ENCODE peak calls at places on chromosomes 6 and 20, in four cellular contexts. D, L, F and U are unnamed samples.
A peak's percentile ranks its signal among the peaks of the same experiment; 100 is the strongest.

GRCh38 chr6:82484737-82485650 is 121.4 kb downstream of the TPBG start:
- DNase-seq in L (no peak), D (no peak), F (no peak), U (no peak)

GRCh38 chr20:1935696-1936366 is 40.6 kb downstream of the SIRPA start:
- DNase-seq in F (no peak), L (no peak), D (no peak), U (peak; percentile 82)

GRCh38 chr20:46220808-46221207 is 87.5 kb downstream of the CDH22 start:
- DNase-seq in F (no peak), L (peak; percentile 64), D (no peak), U (peak; percentile 89)

GRCh38 chr6:22106445-22106844 is 190.4 kb downstream of the PRL start:
- DNase-seq in L (no peak), F (no peak), D (no peak), U (peak; percentile 21)

GRCh38 chr20:63136296-63136695 is 79.6 kb downstream of the YTHDF1 start:
- DNase-seq in D (no peak), L (no peak), F (no peak), U (no peak)

GRCh38 chr20:723756-724155 is 44.5 kb downstream of the SLC52A3 start:
- DNase-seq in L (no peak), F (no peak), D (no peak), U (no peak)

GRCh38 chr6:35967059-35967769 is 46.3 kb upstream of the SRPK1 start:
- DNase-seq in D (no peak), F (no peak), L (no peak), U (no peak)

GRCh38 chr6:111738631-111739030 is 133.0 kb upstream of the TRAF3IP2 start:
- DNase-seq in L (no peak), F (no peak), D (no peak), U (no peak)

GRCh38 chr20:63835031-63835858 is 4.2 kb upstream of the ZBTB46 start:
- DNase-seq in D (peak; percentile 73), L (peak; percentile 86), F (no peak), U (peak; percentile 90)

GRCh38 chr6:39911513-39912125 is 22.6 kb downstream of the MOCS1 start:
- DNase-seq in L (no peak), D (no peak), F (no peak), U (no peak)

GRCh38 chr20:38728911-38729642 is 4.8 kb downstream of the SLC32A1 start:
- DNase-seq in D (no peak), F (no peak), L (no peak), U (peak; percentile 56)

GRCh38 chr6:79964607-79965081 is 17.3 kb upstream of the ELOVL4 start:
- DNase-seq in F (no peak), L (no peak), D (no peak), U (no peak)

GRCh38 chr6:66896415-66896814 is 1189.4 kb upstream of the EYS start:
- DNase-seq in D (no peak), L (no peak), F (no peak), U (no peak)

GRCh38 chr6:351011-351866 is 40.3 kb upstream of the IRF4 start:
- DNase-seq in F (no peak), D (no peak), L (no peak), U (no peak)

GRCh38 chr6:6037179-6037578 is 30.5 kb upstream of the NRN1 start:
- DNase-seq in F (no peak), L (no peak), D (no peak), U (no peak)

GRCh38 chr6:117481278-117481925 is 1.1 kb upstream of the DCBLD1 start:
- DNase-seq in F (no peak), L (peak; percentile 15), D (no peak), U (no peak)

GRCh38 chr6:26553739-26554668 is 15.8 kb downstream of the HMGN4 start:
- DNase-seq in F (no peak), D (no peak), L (peak; percentile 69), U (no peak)

GRCh38 chr6:107061125-107062020 is 33.4 kb downstream of the MTRES1 start:
- DNase-seq in F (peak; percentile 45), D (peak; percentile 53), L (no peak), U (no peak)

GRCh38 chr6:33816911-33817310 is 13.1 kb upstream of the MLN start:
- DNase-seq in D (no peak), L (no peak), F (no peak), U (no peak)

GRCh38 chr20:63117661-63118302 is 98.1 kb downstream of the YTHDF1 start:
- DNase-seq in D (no peak), F (no peak), L (no peak), U (no peak)

GRCh38 chr6:56370591-56371198 is 123.3 kb upstream of the COL21A1 start:
- DNase-seq in L (no peak), D (no peak), F (peak; percentile 34), U (peak; percentile 51)

GRCh38 chr6:136550330-136551071 is at the start of gene MAP7:
- DNase-seq in D (peak; percentile 81), L (peak; percentile 92), F (no peak), U (peak; percentile 88)

DNA sequence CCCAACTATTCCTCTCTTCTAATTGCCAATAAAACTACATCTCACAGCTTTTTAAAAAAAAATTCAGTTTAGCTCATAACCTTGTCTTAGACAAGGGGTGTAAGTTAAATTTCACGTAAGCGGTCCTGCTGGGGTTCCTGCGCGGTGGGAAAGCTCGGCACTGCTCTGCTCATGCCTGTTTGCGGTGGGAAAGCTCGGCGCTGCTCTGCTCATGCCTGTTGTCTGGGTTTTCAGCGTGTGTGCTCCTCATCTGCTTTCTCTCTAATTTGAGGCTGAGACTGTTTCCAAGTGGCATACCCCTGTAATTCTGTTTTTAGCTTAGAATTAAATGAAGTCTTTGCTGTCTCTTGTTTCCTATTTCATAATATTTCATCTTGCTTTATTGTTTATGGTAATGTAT is 18.6 kb downstream of the ARID1B start:
- DNase-seq in D (no peak), F (no peak), L (no peak), U (peak; percentile 71)
- TF ChIP-seq NRF1 in D (no peak), F (no peak), L (no peak), U (no peak)

GRCh38 chr20:13736792-13737191 is 47.9 kb downstream of the ESF1 start:
- DNase-seq in F (no peak), L (no peak), D (no peak), U (no peak)
- TF ChIP-seq NRF1 in F (no peak), L (no peak), D (no peak), U (no peak)

GRCh38 chr6:17169701-17170100 is 67.9 kb downstream of the STMND1 start:
- DNase-seq in D (no peak), F (no peak), L (no peak), U (no peak)

GRCh38 chr6:17169291-17169690 is 67.4 kb downstream of the STMND1 start:
- DNase-seq in L (no peak), D (no peak), F (no peak), U (no peak)

GRCh38 chr6:17167327-17167979 is 65.6 kb downstream of the STMND1 start:
- DNase-seq in L (no peak), D (peak; percentile 50), F (no peak), U (peak; percentile 57)

DNA sequence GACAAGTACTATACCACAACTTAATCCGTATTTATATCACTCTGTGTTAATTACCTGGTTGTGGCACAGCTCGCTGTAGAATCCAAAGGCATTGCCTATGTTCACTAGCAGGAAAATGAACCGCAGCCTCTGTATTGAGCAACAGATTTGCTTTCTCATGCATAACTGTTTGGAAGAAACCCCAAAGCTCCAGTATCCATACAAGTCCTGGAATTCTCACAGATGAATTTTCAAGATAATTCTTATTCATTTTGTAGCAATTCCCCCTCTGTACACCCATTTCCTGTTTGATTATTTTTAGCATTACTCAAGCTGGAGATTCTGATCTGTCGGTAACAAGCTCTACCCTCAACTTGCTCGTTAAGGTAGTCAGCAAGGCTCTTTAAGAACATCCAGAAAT is 63.5 kb downstream of the STMND1 start:
- DNase-seq in F (no peak), D (no peak), L (no peak), U (no peak)
- TF ChIP-seq NRF1 in F (no peak), D (no peak), L (no peak), U (no peak)

GRCh38 chr6:110635096-110635495 is 158.7 kb upstream of the SLC22A16 start:
- DNase-seq in D (no peak), F (no peak), L (no peak), U (no peak)
- TF ChIP-seq NRF1 in D (no peak), F (no peak), L (no peak), U (no peak)

DNA sequence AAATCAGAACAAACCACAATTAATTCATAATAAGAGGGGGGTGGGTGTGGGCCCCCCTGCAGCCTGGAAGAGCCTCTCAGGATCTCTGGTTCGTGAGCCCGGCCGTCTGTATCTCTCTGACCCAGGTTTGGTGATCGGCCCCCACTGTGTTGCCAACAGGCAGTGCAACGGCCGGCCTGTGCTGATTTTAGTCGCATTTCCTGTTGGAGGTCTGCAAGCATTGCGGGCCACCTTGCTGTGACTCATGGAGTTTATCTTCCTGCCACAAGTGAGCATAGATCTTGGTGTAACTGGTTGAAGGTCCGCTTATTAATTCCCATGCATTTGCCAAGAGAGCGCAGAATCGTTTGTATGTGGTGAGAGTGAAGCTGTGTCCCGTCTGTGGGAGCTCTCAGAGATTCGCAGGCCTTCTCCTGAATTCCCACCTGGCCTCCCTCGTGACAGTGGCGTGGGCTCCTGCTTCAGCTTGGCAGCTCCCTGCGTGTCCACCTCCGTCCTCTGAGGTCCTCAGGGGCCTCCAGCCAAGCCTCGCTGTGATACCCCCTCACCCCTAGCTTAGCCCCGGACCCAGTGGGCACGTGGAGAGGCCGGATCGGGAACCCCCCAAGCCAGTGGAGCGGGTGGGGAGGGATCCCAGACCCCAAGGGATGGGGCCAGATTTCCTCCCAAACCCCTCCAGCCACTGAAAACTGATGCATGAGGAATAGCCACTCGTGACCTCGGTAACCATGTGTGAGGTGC is 269.8 kb downstream of the CDH4 start:
- DNase-seq in F (no peak), D (no peak), L (peak; percentile 44), U (no peak)
- TF ChIP-seq NRF1 in F (no peak), D (no peak), L (peak; percentile 13), U (no peak)

GRCh38 chr6:89555751-89556150 is 82.8 kb downstream of the LYRM2 start:
- DNase-seq in F (no peak), L (no peak), D (no peak), U (no peak)
- TF ChIP-seq NRF1 in F (no peak), L (no peak), D (no peak), U (no peak)

GRCh38 chr20:5078399-5078958 is 41.3 kb downstream of the PCNA start:
- DNase-seq in L (peak; percentile 38), F (peak; percentile 98), D (no peak), U (no peak)
- TF ChIP-seq NRF1 in L (peak; percentile 42), F (no peak), D (no peak), U (no peak)

GRCh38 chr6:71608646-71609045 is 277.7 kb upstream of the RIMS1 start:
- DNase-seq in D (no peak), L (no peak), F (no peak), U (no peak)
- TF ChIP-seq NRF1 in D (no peak), L (no peak), F (no peak), U (no peak)